ENCODE peak calls at places on chromosomes 11 and 22, in eight cellular contexts. G is neural progenitor cell, I is HCT116, L is colonic mucosa, Z is dorsolateral prefrontal cortex, B is BE2C, U is GM23248, Y is upper lobe of right lung. P is an unnamed sample.

GRCh38 chr22:41862160-41862529 is 29.2 kb downstream of the SREBF2 start:
- DNase-seq in Y (no peak), B (no peak), U (no peak), G (no peak), I (no peak), Z (peak; percentile 49), L (no peak), P (no peak)

GRCh38 chr11:6203327-6203726 is 2.0 kb upstream of the C11orf42 start:
- DNase-seq in Y (no peak), U (no peak), Z (no peak), B (no peak), L (no peak), I (no peak), G (no peak), P (no peak)

GRCh38 chr11:16561150-16561549 is 177.3 kb upstream of the C11orf58 start:
- DNase-seq in B (no peak), I (no peak), G (no peak), Z (no peak), U (no peak), Y (no peak), L (no peak), P (no peak)

GRCh38 chr22:30104501-30105156 is 24.4 kb downstream of the HORMAD2 start:
- DNase-seq in U (peak; percentile 50), G (no peak), L (no peak), I (no peak), Z (no peak), B (no peak), Y (no peak), P (no peak)

GRCh38 chr11:94060401-94060800 is 39.2 kb downstream of the HEPHL1 start:
- DNase-seq in Y (no peak), U (peak; percentile 2), L (no peak), B (no peak), I (no peak), Z (no peak), G (no peak), P (no peak)

GRCh38 chr11:109794501-109794900 is 298.7 kb upstream of the ZC3H12C start:
- DNase-seq in L (no peak), U (peak; percentile 13), B (no peak), I (no peak), G (no peak), Z (no peak), Y (no peak), P (no peak)

GRCh38 chr11:33633251-33634003 is 67.2 kb downstream of the C11orf91 start:
- DNase-seq in B (no peak), I (peak; percentile 98), U (peak; percentile 91), Y (no peak), G (no peak), Z (no peak), L (no peak), P (no peak)

GRCh38 chr11:13889566-13890214 is 72.8 kb upstream of the SPON1 start:
- DNase-seq in I (no peak), L (no peak), G (no peak), U (no peak), Z (no peak), Y (no peak), B (peak; percentile 11), P (no peak)

GRCh38 chr11:29959488-29959887 is 57.3 kb downstream of the KCNA4 start:
- DNase-seq in Z (no peak), U (no peak), B (no peak), Y (no peak), G (no peak), L (no peak), I (no peak), P (no peak)

GRCh38 chr11:78061088-78061920 is 2.4 kb upstream of the THRSP start:
- DNase-seq in U (no peak), B (no peak), G (no peak), Y (no peak), Z (no peak), I (no peak), L (no peak), P (no peak)

GRCh38 chr22:32967285-32968101 is 90.7 kb downstream of the SYN3 start:
- DNase-seq in I (no peak), Z (no peak), L (no peak), G (no peak), Y (no peak), B (no peak), U (no peak), P (no peak)

DNA sequence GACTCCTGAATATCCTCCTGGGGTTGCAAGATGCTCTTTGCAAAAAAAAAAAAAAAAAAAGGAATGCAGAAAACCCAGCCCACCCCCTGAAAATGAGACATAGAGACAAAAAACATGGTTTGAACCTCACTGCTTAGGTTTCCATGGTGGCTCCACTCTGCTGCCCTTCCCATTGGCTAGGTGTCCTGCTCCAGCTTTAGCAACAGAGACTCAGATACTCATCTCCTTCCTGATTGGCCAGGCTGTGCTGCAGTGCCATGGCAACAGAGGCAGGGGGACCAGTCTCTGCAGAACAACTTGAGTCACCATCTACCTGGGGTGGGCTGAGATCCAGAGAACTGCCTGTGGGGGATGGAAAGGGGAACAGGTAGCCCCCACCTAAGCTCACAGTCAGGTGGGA is 17.4 kb upstream of the YWHAH start:
- DNase-seq in L (no peak), B (peak; percentile 65), Y (no peak), G (peak; percentile 60), I (no peak), Z (peak; percentile 93), U (no peak), P (no peak)
- H3K27me3 ChIP-seq in L (no peaks in the 10 kb centered on the region), B (no peaks in the 10 kb centered on the region), Y (no peaks in the 10 kb centered on the region), G (no peaks in the 10 kb centered on the region), I (peaks cover 5% of the 10 kb centered on the region), Z (no peaks in the 10 kb centered on the region), U (peaks cover 6% of the 10 kb centered on the region), P (no peaks in the 10 kb centered on the region)

DNA sequence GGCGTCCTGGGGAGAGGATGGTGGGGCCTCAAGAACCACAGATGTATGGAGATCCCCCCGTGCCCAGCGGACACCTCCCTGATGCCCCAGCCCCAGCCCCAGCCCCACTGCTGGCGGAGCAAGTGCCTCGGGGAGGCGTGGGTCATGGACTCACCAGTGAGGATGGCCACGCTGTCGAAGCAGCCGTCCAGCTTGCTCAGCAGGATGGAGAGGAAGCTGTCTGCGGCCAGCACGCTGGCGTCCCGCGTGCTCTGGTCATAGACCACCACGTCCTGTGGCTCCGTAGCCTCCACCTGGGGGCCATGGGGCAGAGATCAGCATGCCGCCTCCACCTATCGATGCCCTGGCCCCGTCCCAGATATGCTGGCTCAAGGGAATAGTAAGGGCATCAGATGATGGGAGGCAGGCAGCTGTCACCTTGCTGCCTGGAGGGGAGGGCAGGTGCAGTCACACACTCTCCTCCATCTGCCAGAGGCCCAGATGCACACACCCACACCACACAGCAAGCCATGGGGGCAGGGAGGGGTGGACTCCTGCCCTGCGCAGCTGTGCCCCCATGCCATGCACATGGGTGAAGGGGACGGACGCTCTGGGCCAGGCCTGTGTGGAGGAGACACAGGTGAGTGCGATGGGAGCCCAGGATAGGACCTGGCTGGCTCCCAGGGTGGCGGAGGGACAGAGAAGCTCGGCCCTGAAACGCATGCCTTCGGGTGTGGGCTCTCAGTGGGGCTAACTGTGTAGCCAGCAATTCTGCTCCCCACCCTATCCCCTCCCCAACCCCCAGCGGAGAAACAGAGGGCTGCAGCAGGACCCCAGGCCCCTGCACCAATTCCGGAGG is 8.2 kb downstream of the DUSP8 start:
- DNase-seq in I (no peak), Z (no peak), U (no peak), L (no peak), G (no peak), B (no peak), Y (peak; percentile 54), P (no peak)
- H3K27me3 ChIP-seq in I (no peaks in the 10 kb centered on the region), Z (no peaks in the 10 kb centered on the region), U (no peaks in the 10 kb centered on the region), L (no peaks in the 10 kb centered on the region), G (peaks cover 34% of the 10 kb centered on the region), B (no peaks in the 10 kb centered on the region), Y (no peaks in the 10 kb centered on the region), P (no peaks in the 10 kb centered on the region)

GRCh38 chr11:60498399-60498798 is 5.8 kb downstream of the MS4A12 start:
- DNase-seq in L (no peak), I (no peak), Z (no peak), B (no peak), G (no peak), U (no peak), Y (no peak), P (no peak)

GRCh38 chr11:60504219-60504618 is 11.0 kb upstream of the MS4A13 start:
- DNase-seq in L (peak; percentile 42), G (no peak), I (no peak), U (no peak), Z (no peak), Y (no peak), B (no peak), P (no peak)

GRCh38 chr11:60500276-60500935 is 7.8 kb downstream of the MS4A12 start:
- DNase-seq in I (no peak), L (no peak), Y (no peak), Z (no peak), U (peak; percentile 6), G (peak; percentile 3), B (no peak), P (no peak)

GRCh38 chr11:60498853-60499252 is 6.3 kb downstream of the MS4A12 start:
- DNase-seq in U (peak; percentile 3), I (no peak), Y (no peak), Z (no peak), L (peak; percentile 56), G (no peak), B (no peak), P (no peak)

DNA sequence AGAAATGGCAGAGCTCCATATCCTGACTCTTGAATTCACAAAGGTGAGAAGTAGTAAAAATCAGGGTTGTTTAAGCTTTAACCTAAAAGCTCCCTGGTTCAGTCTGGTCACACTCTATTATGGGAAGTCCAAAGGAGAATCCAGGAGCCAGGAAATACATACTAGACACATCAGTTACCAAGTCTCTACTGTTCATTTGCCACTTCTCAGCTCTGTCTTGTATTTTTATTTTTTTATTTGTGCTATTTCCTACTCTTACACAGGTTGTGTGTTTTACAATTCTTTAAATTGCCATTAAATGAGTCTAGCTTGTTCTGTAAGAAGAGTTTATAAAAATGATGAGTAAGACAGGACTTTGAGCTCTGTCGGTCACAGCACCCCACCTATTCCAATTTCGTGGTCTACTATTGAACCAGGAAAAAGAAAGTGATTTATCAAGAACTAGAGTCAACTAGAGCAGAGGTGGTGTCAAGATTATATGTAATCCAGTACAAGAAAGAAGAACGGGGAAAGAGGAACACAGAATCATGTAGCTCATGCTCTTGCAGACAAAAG is 9.7 kb downstream of the MS4A12 start:
- DNase-seq in G (no peak), B (no peak), Y (no peak), L (peak; percentile 53), I (no peak), Z (no peak), U (no peak), P (no peak)
- H3K27me3 ChIP-seq in G (no peaks in the 10 kb centered on the region), B (no peaks in the 10 kb centered on the region), Y (no peaks in the 10 kb centered on the region), L (no peaks in the 10 kb centered on the region), I (no peaks in the 10 kb centered on the region), Z (no peaks in the 10 kb centered on the region), U (no peaks in the 10 kb centered on the region), P (no peaks in the 10 kb centered on the region)

GRCh38 chr22:36610567-36610966 is 81.6 kb upstream of the EIF3D start:
- DNase-seq in U (no peak), I (no peak), L (no peak), Z (no peak), B (no peak), Y (no peak), G (no peak), P (no peak)

GRCh38 chr22:36611241-36611976 is 82.4 kb upstream of the EIF3D start:
- DNase-seq in I (no peak), G (no peak), L (no peak), Z (no peak), B (no peak), Y (no peak), U (no peak), P (no peak)

GRCh38 chr22:36610056-36610455 is 81.1 kb upstream of the EIF3D start:
- DNase-seq in Z (no peak), L (no peak), G (no peak), Y (no peak), B (no peak), I (no peak), U (no peak), P (no peak)

GRCh38 chr22:36613958-36614357 is 85.0 kb upstream of the EIF3D start:
- DNase-seq in L (no peak), U (no peak), B (no peak), G (peak; percentile 32), I (no peak), Z (no peak), Y (no peak), P (no peak)

GRCh38 chr22:36612458-36612857 is 83.5 kb upstream of the EIF3D start:
- DNase-seq in Z (no peak), L (no peak), I (no peak), G (no peak), U (peak; percentile 86), B (no peak), Y (no peak), P (no peak)
- H3K27me3 ChIP-seq in Z (no peaks in the 10 kb centered on the region), L (peaks cover 5% of the 10 kb centered on the region), I (peaks cover 76% of the 10 kb centered on the region), G (no peaks in the 10 kb centered on the region), U (peaks cover 71% of the 10 kb centered on the region), B (no peaks in the 10 kb centered on the region), Y (peaks cover 38% of the 10 kb centered on the region), P (no peaks in the 10 kb centered on the region)

P was measured in esophagus muscularis mucosa.